ENCODE peak calls at places on chromosomes 12 and 14, in eight cellular contexts. T is left lung, C is astrocyte, J is upper lobe of right lung, K is mucosa of descending colon, W is pancreas, A is tibial nerve, S is transverse colon. P is an unnamed sample.
A peak's percentile ranks its signal among the peaks of the same experiment; 100 is the strongest.

GRCh38 chr14:20059745-20060144 is at the start of gene OR4L1:
- DNase-seq in A (no peak), T (no peak), J (no peak), S (no peak), K (no peak), C (no peak), W (no peak), P (no peak)

GRCh38 chr12:129028824-129029223 is 175.5 kb downstream of the GLT1D1 start:
- DNase-seq in C (no peak), S (no peak), T (no peak), K (no peak), A (no peak), W (no peak), J (no peak), P (no peak)

GRCh38 chr14:33435911-33436310 is 497.2 kb downstream of the NPAS3 start:
- DNase-seq in W (no peak), C (peak; percentile 98), A (no peak), K (no peak), J (no peak), T (no peak), S (no peak), P (no peak)

GRCh38 chr12:117333331-117334000 is 28.0 kb downstream of the NOS1 start:
- DNase-seq in S (no peak), J (no peak), C (no peak), K (no peak), T (no peak), A (no peak), W (no peak), P (no peak)

GRCh38 chr14:33765251-33765650 is 185.6 kb downstream of the EGLN3 start:
- DNase-seq in J (no peak), K (no peak), T (no peak), W (no peak), S (no peak), C (peak; percentile 75), A (no peak), P (no peak)

GRCh38 chr12:67415473-67415872 is 146.3 kb downstream of the CAND1 start:
- DNase-seq in K (no peak), J (no peak), C (peak; percentile 27), S (no peak), W (no peak), T (no peak), A (peak; percentile 16), P (no peak)

GRCh38 chr14:50347521-50347920 is 35.4 kb downstream of the DMAC2L start:
- DNase-seq in S (no peak), C (peak; percentile 55), W (no peak), K (no peak), A (no peak), T (no peak), J (no peak), P (no peak)

GRCh38 chr12:49627752-49628360 is 4.5 kb downstream of the PRPF40B start:
- DNase-seq in S (no peak), C (peak; percentile 65), K (no peak), W (no peak), A (no peak), J (no peak), T (no peak), P (no peak)

GRCh38 chr12:30968211-30968610 is 41.7 kb downstream of the TSPAN11 start:
- DNase-seq in K (peak; percentile 5), T (no peak), A (no peak), J (peak; percentile 5), S (no peak), W (no peak), C (no peak), P (no peak)

GRCh38 chr12:47902131-47902639 is 2.6 kb downstream of the VDR start:
- DNase-seq in W (no peak), T (no peak), A (no peak), K (no peak), J (no peak), C (no peak), S (no peak), P (no peak)

GRCh38 chr12:119011231-119011630 is 29.9 kb downstream of the SRRM4 start:
- DNase-seq in W (no peak), A (no peak), T (no peak), K (no peak), C (no peak), S (no peak), J (no peak), P (no peak)

GRCh38 chr14:99158150-99158549 is 113.8 kb downstream of the BCL11B start:
- DNase-seq in J (no peak), T (no peak), S (no peak), K (no peak), A (no peak), C (no peak), W (no peak), P (no peak)

GRCh38 chr12:118061876-118062791 is 1.2 kb upstream of the WSB2 start:
- DNase-seq in K (peak; percentile 66), C (peak; percentile 54), A (peak; percentile 32), S (peak; percentile 55), J (peak; percentile 71), W (peak; percentile 42), T (no peak), P (peak; percentile 38)

GRCh38 chr12:84919271-84919670 is 6.7 kb upstream of the SLC6A15 start:
- DNase-seq in T (no peak), K (no peak), J (no peak), A (no peak), W (no peak), C (peak; percentile 25), S (no peak), P (no peak)

DNA sequence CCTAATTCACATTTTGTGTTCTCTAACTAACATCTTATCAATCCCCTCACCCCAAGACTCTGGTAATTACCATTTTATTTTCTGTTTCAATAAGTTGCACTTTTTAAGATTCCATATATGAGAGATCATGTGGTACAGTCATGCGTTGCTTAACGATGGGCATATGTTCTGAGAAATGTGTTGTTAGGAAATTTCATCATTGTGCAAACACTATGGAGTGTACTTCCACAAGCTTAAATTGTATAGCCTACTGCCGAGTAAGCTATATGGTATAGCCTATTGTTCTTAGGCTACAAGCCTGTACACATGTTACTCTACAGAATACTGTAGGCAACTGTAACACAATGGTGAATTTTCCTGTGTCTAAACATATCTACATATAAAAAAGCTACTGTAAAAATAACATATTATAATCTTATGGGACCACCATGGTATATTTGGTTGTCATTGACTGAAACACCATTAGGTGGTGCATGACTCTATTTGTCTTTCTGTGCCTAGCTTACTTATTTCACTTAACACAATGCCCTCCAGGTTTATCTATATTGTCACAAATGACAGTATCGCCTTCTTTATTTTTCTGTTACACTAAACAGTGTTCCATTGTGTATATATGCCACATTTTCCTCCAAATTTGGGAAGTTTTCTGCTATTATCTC is 473.4 kb upstream of the LMO3 start:
- DNase-seq in K (no peak), J (no peak), C (no peak), A (no peak), S (no peak), T (no peak), W (no peak), P (no peak)
- TF ChIP-seq CTCF in K (no peak), J (no peak), C (no peak), A (no peak), S (no peak), T (no peak), W (no peak), P (no peak)

DNA sequence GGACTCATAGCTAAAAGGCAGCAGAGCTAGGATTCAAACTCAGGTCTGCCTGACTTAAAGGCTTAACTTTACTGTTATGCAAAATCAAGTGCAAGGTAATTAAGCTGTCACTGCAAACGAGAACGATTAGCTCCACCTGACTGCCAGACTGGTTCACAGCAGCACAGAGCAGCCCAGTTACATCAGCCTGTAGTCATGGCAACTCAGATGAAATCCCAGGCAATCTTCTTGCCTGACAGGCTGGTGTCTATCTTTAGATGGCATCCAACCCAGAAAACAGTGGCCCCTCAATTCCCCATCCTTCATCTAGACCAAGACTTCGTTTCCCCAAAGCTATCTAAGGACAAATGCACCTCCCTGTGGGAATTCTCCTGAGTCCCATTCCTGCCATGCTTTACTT is 77.3 kb upstream of the ACTN1 start:
- DNase-seq in W (no peak), C (no peak), A (no peak), K (no peak), T (no peak), J (no peak), S (no peak), P (no peak)
- H3K4me3 ChIP-seq in W (no peak overlapping the region), C (no peak overlapping the region), A (no peak overlapping the region), K (no peak overlapping the region), T (no peak overlapping the region), J (no peak overlapping the region), S (no peak overlapping the region), P (no peak overlapping the region)

GRCh38 chr14:102450206-102451063 is 59.1 kb downstream of the ANKRD9 start:
- DNase-seq in C (no peak), K (no peak), A (no peak), W (no peak), S (no peak), J (no peak), T (no peak), P (no peak)
- H3K36me3 ChIP-seq in C (peaks cover 21% of the 10 kb centered on the region), K (peaks cover 3% of the 10 kb centered on the region), A (peaks cover 97% of the 10 kb centered on the region), W (peaks cover 53% of the 10 kb centered on the region), S (peaks cover 14% of the 10 kb centered on the region), J (peaks cover 77% of the 10 kb centered on the region), T (no peaks in the 10 kb centered on the region), P (peaks cover 8% of the 10 kb centered on the region)

DNA sequence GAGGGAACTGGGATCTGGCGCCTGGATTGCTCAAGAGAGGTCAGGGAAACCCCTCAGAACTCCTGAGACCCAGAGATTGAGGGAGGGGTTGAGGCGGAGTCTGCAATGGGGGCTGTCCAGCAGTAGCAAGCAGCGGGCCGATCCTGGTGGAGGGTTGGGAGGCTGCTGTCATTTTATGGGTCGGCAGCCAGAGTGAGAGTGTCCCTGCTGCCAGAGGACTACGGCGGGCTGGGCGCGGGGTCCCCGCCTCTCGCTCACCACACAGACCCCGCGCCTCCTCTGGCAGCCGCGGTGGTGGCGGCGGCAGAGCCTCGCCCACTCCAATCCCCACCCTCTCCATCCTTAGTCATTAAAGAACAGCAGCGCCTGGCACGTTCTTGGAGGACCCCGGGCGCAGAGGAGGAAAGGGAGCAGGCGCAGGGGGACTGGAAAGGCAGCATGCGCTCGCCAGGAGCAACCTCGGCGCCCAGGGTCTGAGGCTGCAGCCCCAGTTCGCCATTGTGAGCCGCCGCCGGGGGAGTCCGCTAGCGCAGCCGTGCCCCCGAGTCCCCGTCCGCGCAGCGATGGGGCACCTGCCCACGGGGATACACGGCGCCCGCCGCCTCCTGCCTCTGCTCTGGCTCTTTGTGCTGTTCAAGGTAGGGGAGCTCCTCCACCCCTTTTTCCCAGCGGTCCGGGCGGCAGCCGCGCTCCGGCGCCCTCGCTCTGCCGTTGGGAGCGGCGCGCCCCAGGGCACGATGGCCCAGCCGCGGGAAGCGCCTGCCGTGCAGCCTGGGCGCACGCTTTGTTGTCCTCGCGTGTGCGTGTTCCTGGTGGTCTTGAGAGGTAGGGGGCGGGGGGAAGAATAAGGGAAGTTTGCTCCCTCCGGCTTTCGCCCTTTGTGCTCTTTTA is at the start of gene PTPRO:
- DNase-seq in C (peak; percentile 6), W (no peak), S (no peak), A (no peak), T (peak; percentile 68), K (no peak), J (peak; percentile 63), P (peak; percentile 5)
- TF ChIP-seq CTCF in C (no peak), W (no peak), S (no peak), A (no peak), T (no peak), K (no peak), J (no peak), P (no peak)

GRCh38 chr14:103123634-103124500 is 606 bp downstream of the TNFAIP2 start:
- DNase-seq in K (peak; percentile 61), S (no peak), A (peak; percentile 62), J (no peak), T (peak; percentile 90), W (peak; percentile 45), C (no peak), P (no peak)
- H3K4me3 ChIP-seq in K (peak overlapping the region; percentile 24), S (peak overlapping the region; percentile 38), A (peak overlapping the region; percentile 39), J (peak overlapping the region; percentile 66), T (peak overlapping the region; percentile 85), W (peak overlapping the region; percentile 16), C (peak overlapping the region; percentile 46), P (peak overlapping the region; percentile 72)

GRCh38 chr14:21087294-21088091 is 11.0 kb downstream of the ZNF219 start:
- DNase-seq in K (no peak), W (no peak), A (no peak), C (peak; percentile 93), T (peak; percentile 82), J (no peak), S (no peak), P (no peak)
- H3K36me3 ChIP-seq in K (peaks cover 2% of the 10 kb centered on the region), W (peaks cover 40% of the 10 kb centered on the region), A (peaks cover 96% of the 10 kb centered on the region), C (peaks cover 38% of the 10 kb centered on the region), T (no peaks in the 10 kb centered on the region), J (peaks cover 77% of the 10 kb centered on the region), S (peaks cover 26% of the 10 kb centered on the region), P (no peaks in the 10 kb centered on the region)

P was measured in GM06990.